ENCODE peak calls at places on chromosomes 6 and 20, in five cellular contexts. K is brain microvascular endothelial cell, O is epithelial cell of esophagus, H is right lobe of liver, S is stomach. L is an unnamed sample.
A peak's percentile ranks its signal among the peaks of the same experiment; 100 is the strongest.

GRCh38 chr6:155324172-155324571 is 9.9 kb upstream of the TFB1M start:
- DNase-seq in K (no peak), O (no peak), H (no peak), S (no peak), L (no peak)

GRCh38 chr6:150531957-150532356 is 67.7 kb upstream of the PLEKHG1 start:
- DNase-seq in K (no peak), O (no peak), H (no peak), S (no peak), L (no peak)

GRCh38 chr6:166415306-166415705 is 32.6 kb upstream of the MPC1 start:
- DNase-seq in K (no peak), O (no peak), H (no peak), S (no peak), L (no peak)

GRCh38 chr6:16514249-16514648 is 247.0 kb downstream of the ATXN1 start:
- DNase-seq in K (peak; percentile 91), O (peak; percentile 45), H (no peak), S (no peak), L (peak; percentile 78)

GRCh38 chr6:33521790-33522091 is 58.3 kb downstream of the BAK1 start:
- DNase-seq in K (no peak), O (no peak), H (no peak), S (no peak), L (no peak)

GRCh38 chr6:128139519-128139918 is 238.7 kb upstream of the THEMIS start:
- DNase-seq in K (peak; percentile 28), O (peak; percentile 63), H (no peak), S (no peak), L (peak; percentile 31)

GRCh38 chr20:63419299-63419698 is 53.2 kb downstream of the KCNQ2 start:
- DNase-seq in K (no peak), O (no peak), H (no peak), S (no peak), L (no peak)

GRCh38 chr6:33118525-33119123 is 42.8 kb downstream of the HLA-DPB1 start:
- DNase-seq in K (peak; percentile 16), O (peak; percentile 53), H (no peak), S (no peak), L (peak; percentile 66)

GRCh38 chr6:167550936-167551633 is 226.2 kb downstream of the TTLL2 start:
- DNase-seq in K (no peak), O (no peak), H (no peak), S (peak; percentile 86), L (no peak)

GRCh38 chr20:25499855-25500434 is 85.4 kb downstream of the NINL start:
- DNase-seq in K (no peak), O (no peak), H (no peak), S (no peak), L (no peak)

GRCh38 chr6:138161434-138162103 is at the start of gene ARFGEF3:
- DNase-seq in K (no peak), O (peak; percentile 70), H (peak; percentile 64), S (peak; percentile 82), L (peak; percentile 20)

GRCh38 chr6:38404355-38404754 is 235.4 kb downstream of the BTBD9 start:
- DNase-seq in K (no peak), O (peak; percentile 32), H (no peak), S (no peak), L (no peak)

GRCh38 chr6:88920088-88920487 is 43.3 kb downstream of the RNGTT start:
- DNase-seq in K (no peak), O (no peak), H (no peak), S (no peak), L (no peak)

GRCh38 chr20:23399568-23400241 is 21.6 kb downstream of the NAPB start:
- DNase-seq in K (peak; percentile 53), O (peak; percentile 21), H (no peak), S (no peak), L (peak; percentile 24)

GRCh38 chr20:49786226-49786625 is 26.4 kb upstream of the SLC9A8 start:
- DNase-seq in K (no peak), O (no peak), H (no peak), S (no peak), L (no peak)

GRCh38 chr6:16524380-16524707 is 236.9 kb downstream of the ATXN1 start:
- DNase-seq in K (peak; percentile 95), O (no peak), H (no peak), S (no peak), L (peak; percentile 35)

GRCh38 chr6:10395946-10396577 is 18.8 kb downstream of the TFAP2A start:
- DNase-seq in K (no peak), O (peak; percentile 40), H (no peak), S (no peak), L (no peak)

GRCh38 chr6:67640462-67640861 is 994.6 kb upstream of the ADGRB3 start:
- DNase-seq in K (no peak), O (no peak), H (no peak), S (no peak), L (peak; percentile 11)

GRCh38 chr6:81067057-81067456 is 685.4 kb downstream of the TENT5A start:
- DNase-seq in K (no peak), O (no peak), H (no peak), S (no peak), L (no peak)

GRCh38 chr6:23526519-23526918 is 599.5 kb upstream of the NRSN1 start:
- DNase-seq in K (peak; percentile 5), O (peak; percentile 9), H (no peak), S (no peak), L (no peak)

GRCh38 chr6:132219901-132220300 is 181.4 kb downstream of the MOXD1 start:
- DNase-seq in K (peak; percentile 44), O (no peak), H (no peak), S (no peak), L (no peak)

GRCh38 chr6:132214716-132215115 is 186.6 kb downstream of the MOXD1 start:
- DNase-seq in K (no peak), O (no peak), H (no peak), S (no peak), L (no peak)

GRCh38 chr6:132220800-132221199 is 180.5 kb downstream of the MOXD1 start:
- DNase-seq in K (no peak), O (no peak), H (no peak), S (no peak), L (no peak)

GRCh38 chr6:132215805-132216204 is 185.5 kb downstream of the MOXD1 start:
- DNase-seq in K (no peak), O (no peak), H (no peak), S (no peak), L (peak; percentile 29)

GRCh38 chr6:132218063-132218696 is 183.1 kb downstream of the MOXD1 start:
- DNase-seq in K (peak; percentile 45), O (peak; percentile 32), H (no peak), S (no peak), L (no peak)
- TF ChIP-seq CTCF in K (peak; percentile 57), O (peak; percentile 55), H (peak; percentile 40), S (no peak), L (peak; percentile 51)

GRCh38 chr6:52407467-52407866 is 12.7 kb upstream of the EFHC1 start:
- DNase-seq in K (peak; percentile 44), O (peak; percentile 56), H (no peak), S (no peak), L (peak; percentile 64)
- TF ChIP-seq CTCF in K (peak; percentile 60), O (peak; percentile 71), H (peak; percentile 54), S (no peak), L (peak; percentile 61)

DNA sequence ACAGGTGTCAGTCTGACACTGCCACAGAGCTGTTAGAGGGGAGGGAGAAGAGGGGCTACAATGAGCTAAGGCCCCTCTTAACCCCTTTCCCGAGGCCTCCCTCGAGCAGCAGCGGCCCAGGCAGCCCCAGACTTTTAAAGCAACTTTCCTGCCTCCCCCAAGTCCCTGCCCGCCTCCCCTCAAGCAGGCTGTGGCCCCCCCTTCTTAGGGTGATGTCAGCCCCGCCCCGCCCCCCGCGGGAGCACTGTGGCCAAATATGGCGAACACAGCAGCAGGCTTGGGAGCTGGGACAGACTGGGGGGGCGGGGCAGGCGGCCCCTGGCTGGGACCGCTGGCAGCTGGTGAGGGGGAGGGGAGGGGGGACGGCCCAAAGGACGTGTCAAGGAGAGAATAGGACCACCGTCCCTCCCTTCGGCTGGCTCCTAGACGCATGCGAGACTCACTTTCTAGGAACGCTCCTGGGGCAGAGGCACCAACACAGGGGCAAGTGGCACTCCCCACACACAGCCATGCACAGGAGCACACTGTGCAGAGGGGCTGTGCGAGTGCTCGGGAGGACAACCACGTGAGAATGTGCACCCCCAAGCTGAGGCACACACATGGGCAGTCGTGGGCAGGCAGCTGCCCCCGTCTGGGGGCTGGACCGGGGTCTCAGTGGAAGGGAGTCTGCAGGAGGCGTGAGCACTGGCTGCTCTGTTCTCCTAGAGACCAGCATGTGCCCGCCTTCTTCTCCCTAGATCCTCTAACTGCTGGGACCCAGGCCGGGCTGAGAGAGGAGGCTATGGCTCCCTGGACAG is 6.7 kb downstream of the TEAD3 start:
- DNase-seq in K (no peak), O (peak; percentile 49), H (no peak), S (no peak), L (peak; percentile 62)
- TF ChIP-seq CTCF in K (no peak), O (no peak), H (no peak), S (no peak), L (no peak)

GRCh38 chr6:134063121-134063965 is 10.9 kb upstream of the SLC2A12 start:
- DNase-seq in K (no peak), O (no peak), H (no peak), S (no peak), L (no peak)

GRCh38 chr6:134061440-134061839 is 9.0 kb upstream of the SLC2A12 start:
- DNase-seq in K (no peak), O (no peak), H (no peak), S (peak; percentile 40), L (no peak)

GRCh38 chr6:134064461-134064860 is 12.0 kb upstream of the SLC2A12 start:
- DNase-seq in K (no peak), O (no peak), H (no peak), S (no peak), L (no peak)

GRCh38 chr6:134063966-134064445 is 11.6 kb upstream of the SLC2A12 start:
- DNase-seq in K (peak; percentile 68), O (peak; percentile 75), H (no peak), S (peak; percentile 63), L (peak; percentile 70)

DNA sequence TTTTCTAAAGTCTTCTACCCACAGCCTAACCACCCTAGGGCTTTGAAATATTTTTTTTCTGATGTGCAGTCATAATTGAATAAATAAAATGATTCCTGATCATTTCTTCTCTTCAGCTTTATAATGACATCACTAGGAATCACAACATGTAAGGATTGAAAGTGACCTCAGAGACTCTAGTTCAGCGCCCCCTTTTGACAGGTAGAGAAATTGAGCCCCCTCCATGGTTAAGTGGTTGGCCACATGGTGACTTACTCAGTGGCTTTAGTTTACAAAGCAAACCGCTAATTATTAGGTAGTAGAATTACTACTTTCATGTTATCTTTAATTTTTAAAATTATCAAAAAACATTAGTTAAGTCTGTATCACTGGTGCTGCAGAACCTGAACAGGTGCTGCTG is 13.3 kb upstream of the SLC2A12 start:
- DNase-seq in K (no peak), O (peak; percentile 51), H (no peak), S (no peak), L (peak; percentile 19)
- TF ChIP-seq CTCF in K (peak; percentile 46), O (peak; percentile 48), H (peak; percentile 12), S (no peak), L (peak; percentile 34)

L was measured in foreskin fibroblast.